ENCODE peak calls at places on chromosomes 11 and 22, in ten cellular contexts. P is body of pancreas, Y is neural progenitor cell, F is psoas muscle, C is suprapubic skin, I is aorta, E is thoracic aorta, L is SK-N-SH, Q is WERI-Rb-1, T is fibroblast of lung. H is an unnamed sample.

GRCh38 chr11:133782116-133782725 is 63.1 kb downstream of the SPATA19 start:
- DNase-seq in P (no peak), Y (no peak), F (no peak), C (no peak), I (no peak), E (no peak), L (no peak), Q (no peak), T (no peak), H (no peak)

GRCh38 chr22:50576070-50576469 is 2.2 kb downstream of the CPT1B start:
- DNase-seq in P (peak; percentile 34), Y (peak; percentile 61), F (no peak), C (no peak), I (peak; percentile 37), E (no peak), L (peak; percentile 64), Q (peak; percentile 95), T (peak; percentile 56), H (no peak)

GRCh38 chr11:75301602-75302345 is 49.7 kb downstream of the ARRB1 start:
- DNase-seq in P (peak; percentile 92), Y (no peak), F (peak; percentile 11), C (no peak), I (peak; percentile 54), E (no peak), L (no peak), Q (no peak), T (no peak), H (no peak)

GRCh38 chr11:45751430-45751829 is 53.5 kb upstream of the SLC35C1 start:
- DNase-seq in P (no peak), Y (peak; percentile 91), F (no peak), C (no peak), I (no peak), E (no peak), L (no peak), Q (no peak), T (no peak), H (no peak)

GRCh38 chr11:72896431-72896830 is 82.2 kb downstream of the ATG16L2 start:
- DNase-seq in P (no peak), Y (no peak), F (no peak), C (no peak), I (no peak), E (no peak), L (no peak), Q (no peak), T (no peak), H (no peak)

GRCh38 chr11:69014936-69015549 is 2.0 kb upstream of the MRGPRF start:
- DNase-seq in P (no peak), Y (no peak), F (no peak), C (no peak), I (no peak), E (no peak), L (peak; percentile 51), Q (no peak), T (no peak), H (no peak)

GRCh38 chr11:92457250-92457649 is 232.6 kb downstream of the FAT3 start:
- DNase-seq in P (no peak), Y (no peak), F (no peak), C (no peak), I (no peak), E (no peak), L (no peak), Q (no peak), T (peak; percentile 65), H (no peak)

GRCh38 chr11:68436985-68437926 is 23.3 kb upstream of the PPP6R3 start:
- DNase-seq in P (no peak), Y (no peak), F (peak; percentile 47), C (no peak), I (no peak), E (no peak), L (no peak), Q (no peak), T (peak; percentile 44), H (no peak)

GRCh38 chr11:66543263-66544107 is 2.4 kb downstream of the ZDHHC24 start:
- DNase-seq in P (peak; percentile 24), Y (peak; percentile 52), F (no peak), C (no peak), I (peak; percentile 84), E (no peak), L (peak; percentile 82), Q (peak; percentile 89), T (peak; percentile 47), H (peak; percentile 87)

GRCh38 chr11:102653744-102654291 is 28.7 kb upstream of the MMP20 start:
- DNase-seq in P (no peak), Y (no peak), F (no peak), C (no peak), I (no peak), E (no peak), L (no peak), Q (no peak), T (peak; percentile 21), H (no peak)

GRCh38 chr11:130999992-131000770 is 83.9 kb upstream of the SNX19 start:
- DNase-seq in P (no peak), Y (no peak), F (no peak), C (no peak), I (no peak), E (no peak), L (no peak), Q (no peak), T (peak; percentile 97), H (no peak)

GRCh38 chr11:86395061-86395551 is 20.4 kb downstream of the CCDC81 start:
- DNase-seq in P (peak; percentile 38), Y (peak; percentile 18), F (no peak), C (no peak), I (no peak), E (no peak), L (no peak), Q (no peak), T (peak; percentile 9), H (no peak)

DNA sequence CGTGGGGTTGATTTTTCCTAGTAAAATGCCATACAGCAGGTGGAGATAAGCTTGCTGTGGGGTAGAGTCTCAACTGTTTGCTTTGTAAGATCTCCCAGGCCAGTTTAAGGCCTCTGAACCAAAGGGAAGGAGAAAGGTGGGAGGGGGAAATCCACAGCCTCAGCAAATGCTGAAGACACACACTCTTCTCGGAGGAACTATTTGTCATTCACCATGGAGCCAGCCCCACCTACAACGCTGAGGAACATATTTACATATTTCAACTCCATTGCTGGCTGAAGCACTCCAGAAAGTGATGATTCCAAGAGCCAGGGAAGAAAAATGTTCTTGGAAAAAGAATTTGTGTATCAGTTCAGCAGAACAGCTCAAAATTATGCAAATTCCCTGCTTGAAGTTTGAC is 6.6 kb downstream of the TENM4 start:
- DNase-seq in P (no peak), Y (no peak), F (no peak), C (no peak), I (no peak), E (no peak), L (no peak), Q (no peak), T (no peak), H (no peak)
- H3K27me3 ChIP-seq in P (peaks cover 37% of the 10 kb centered on the region), Y (peaks cover 59% of the 10 kb centered on the region), F (peaks cover 68% of the 10 kb centered on the region), C (peaks cover 45% of the 10 kb centered on the region), I (no peaks in the 10 kb centered on the region), E (no peaks in the 10 kb centered on the region), L (no peaks in the 10 kb centered on the region), Q (peaks cover 77% of the 10 kb centered on the region), T (no peaks in the 10 kb centered on the region), H (peaks cover 7% of the 10 kb centered on the region)

GRCh38 chr22:23282516-23282915 is 102.2 kb downstream of the BCR start:
- DNase-seq in P (no peak), Y (no peak), F (no peak), C (no peak), I (no peak), E (no peak), L (no peak), Q (no peak), T (no peak), H (no peak)
- H3K36me3 ChIP-seq in P (no peaks in the 10 kb centered on the region), Y (no peaks in the 10 kb centered on the region), F (no peaks in the 10 kb centered on the region), C (peaks cover 39% of the 10 kb centered on the region), I (no peaks in the 10 kb centered on the region), E (peaks cover 38% of the 10 kb centered on the region), L (peaks cover 36% of the 10 kb centered on the region), Q (peaks cover 77% of the 10 kb centered on the region), T (no peaks in the 10 kb centered on the region), H (peaks cover 16% of the 10 kb centered on the region)

GRCh38 chr11:88534185-88534584 is 196.6 kb upstream of the CTSC start:
- DNase-seq in P (no peak), Y (no peak), F (no peak), C (no peak), I (no peak), E (no peak), L (no peak), Q (no peak), T (no peak), H (no peak)
- H3K27me3 ChIP-seq in P (no peaks in the 10 kb centered on the region), Y (no peaks in the 10 kb centered on the region), F (no peaks in the 10 kb centered on the region), C (no peaks in the 10 kb centered on the region), I (no peaks in the 10 kb centered on the region), E (no peaks in the 10 kb centered on the region), L (no peaks in the 10 kb centered on the region), Q (no peaks in the 10 kb centered on the region), T (no peaks in the 10 kb centered on the region), H (peaks cover 9% of the 10 kb centered on the region)

DNA sequence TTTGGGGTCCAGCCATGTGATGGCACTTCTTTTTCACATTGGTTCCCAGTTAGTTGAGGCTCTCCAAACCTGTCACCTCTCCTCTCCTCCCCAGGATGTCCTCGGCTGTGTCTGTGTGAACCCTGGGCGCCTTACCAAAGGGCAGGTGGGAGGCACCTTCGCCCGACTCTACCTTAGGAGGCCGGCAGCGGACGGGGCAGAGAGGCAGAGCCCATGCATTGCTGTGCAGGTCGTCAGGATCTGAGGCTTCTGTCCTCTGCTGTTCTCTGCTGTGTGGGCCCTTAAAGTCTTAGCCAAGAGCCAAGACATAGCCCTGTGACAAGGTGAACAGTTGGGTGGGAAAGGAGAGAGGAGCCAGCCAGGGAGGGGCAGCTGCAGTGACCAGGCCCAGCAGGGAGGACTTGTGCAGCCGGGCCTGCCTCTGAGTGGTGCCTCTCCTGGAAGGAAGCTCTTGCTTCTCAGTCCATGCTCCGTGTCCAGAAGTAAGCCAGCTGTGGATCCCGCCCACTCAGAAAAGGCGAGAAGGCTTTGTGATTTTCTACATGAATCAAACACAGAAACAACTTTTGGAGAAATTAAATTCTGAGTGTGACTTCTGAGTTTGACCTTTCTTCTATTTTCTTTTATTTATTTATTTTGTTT is 17.5 kb upstream of the CDC42EP2 start:
- DNase-seq in P (no peak), Y (no peak), F (no peak), C (no peak), I (peak; percentile 67), E (no peak), L (no peak), Q (no peak), T (peak; percentile 62), H (no peak)
- H3K36me3 ChIP-seq in P (peaks cover 9% of the 10 kb centered on the region), Y (no peaks in the 10 kb centered on the region), F (peaks cover 26% of the 10 kb centered on the region), C (peaks cover 43% of the 10 kb centered on the region), I (no peaks in the 10 kb centered on the region), E (no peaks in the 10 kb centered on the region), L (peaks cover 29% of the 10 kb centered on the region), Q (peaks cover 64% of the 10 kb centered on the region), T (peaks cover 10% of the 10 kb centered on the region), H (peaks cover 52% of the 10 kb centered on the region)

DNA sequence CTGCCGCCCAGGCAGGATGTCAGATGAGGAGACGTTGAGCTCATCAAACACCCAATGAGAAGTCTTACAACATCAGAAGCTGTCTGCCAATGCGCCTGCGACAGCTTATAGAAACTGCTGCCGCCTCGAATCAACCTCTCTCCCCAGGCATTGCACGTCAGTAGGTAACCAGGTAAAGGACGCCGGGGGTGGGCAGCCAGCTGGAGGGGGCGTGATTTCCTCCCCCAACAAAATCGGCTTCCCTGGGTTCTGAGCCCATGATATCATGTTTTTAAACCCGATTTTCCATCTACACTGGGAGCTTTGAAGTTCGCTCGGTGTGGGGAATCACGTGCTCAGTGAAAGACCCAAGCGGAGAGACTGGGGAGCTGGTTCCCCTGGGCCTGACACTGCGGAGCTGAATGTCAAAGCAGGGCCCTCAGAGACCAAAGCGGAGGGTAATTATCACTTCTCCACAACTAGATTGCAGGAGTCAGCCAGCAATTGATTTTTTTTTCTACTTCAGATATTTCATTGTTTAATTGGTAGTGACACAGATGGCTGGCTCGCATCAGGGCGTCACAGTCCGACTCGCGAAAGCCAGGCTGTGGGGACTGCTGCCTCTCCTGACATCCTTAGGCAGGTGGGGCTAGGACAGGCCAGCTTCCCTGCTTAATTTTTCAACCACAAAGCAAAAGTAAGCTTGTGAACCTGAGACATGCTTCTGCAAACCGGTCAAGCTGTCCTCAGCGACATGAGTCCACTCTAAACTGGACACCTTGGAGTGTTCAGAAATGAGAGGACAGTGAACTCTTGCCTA is 15.4 kb downstream of the FAM83F start:
- DNase-seq in P (no peak), Y (no peak), F (no peak), C (no peak), I (peak; percentile 51), E (no peak), L (no peak), Q (peak; percentile 80), T (no peak), H (peak; percentile 41)
- H3K27me3 ChIP-seq in P (no peaks in the 10 kb centered on the region), Y (peaks cover 17% of the 10 kb centered on the region), F (peaks cover 48% of the 10 kb centered on the region), C (peaks cover 16% of the 10 kb centered on the region), I (no peaks in the 10 kb centered on the region), E (no peaks in the 10 kb centered on the region), L (no peaks in the 10 kb centered on the region), Q (no peaks in the 10 kb centered on the region), T (peaks cover 29% of the 10 kb centered on the region), H (no peaks in the 10 kb centered on the region)

H was measured in CD4-positive, CD25-positive, alpha-beta regulatory T cell.